ENCODE peak calls at places on chromosomes 13 and 19, in seven cellular contexts. V, C, I, Y, F, N and Q are unnamed samples.

GRCh38 chr13:22031702-22032286 is 360.9 kb downstream of the FGF9 start:
- DNase-seq in V (no peak), C (no peak), I (no peak), Y (no peak), F (no peak), N (no peak), Q (no peak)

GRCh38 chr19:31102674-31103073 is 246.6 kb downstream of the TSHZ3 start:
- DNase-seq in V (no peak), C (no peak), I (no peak), Y (no peak), F (no peak), N (no peak), Q (no peak)

GRCh38 chr13:97026759-97027555 is 32.7 kb upstream of the OXGR1 start:
- DNase-seq in V (no peak), C (no peak), I (no peak), Y (no peak), F (no peak), N (no peak), Q (no peak)

GRCh38 chr13:112603641-112604220 is 15.8 kb upstream of the TUBGCP3 start:
- DNase-seq in V (no peak), C (no peak), I (no peak), Y (no peak), F (no peak), N (no peak), Q (no peak)

GRCh38 chr19:38031423-38031770 is 124.4 kb downstream of the SIPA1L3 start:
- DNase-seq in V (no peak), C (no peak), I (no peak), Y (no peak), F (no peak), N (no peak), Q (no peak)

GRCh38 chr13:84896128-84896527 is 903.1 kb downstream of the SLITRK6 start:
- DNase-seq in V (peak), C (peak), I (peak), Y (peak), F (peak), N (peak), Q (peak)

GRCh38 chr13:35712907-35713685 is 236.6 kb upstream of the MAB21L1 start:
- DNase-seq in V (no peak), C (no peak), I (peak), Y (no peak), F (no peak), N (no peak), Q (no peak)

GRCh38 chr13:36074659-36075058 is 56.5 kb downstream of the DCLK1 start:
- DNase-seq in V (no peak), C (no peak), I (no peak), Y (no peak), F (no peak), N (no peak), Q (no peak)

GRCh38 chr13:83219832-83220231 is 662.4 kb downstream of the SLITRK1 start:
- DNase-seq in V (no peak), C (no peak), I (no peak), Y (no peak), F (no peak), N (no peak), Q (no peak)

GRCh38 chr13:108777421-108778420 is 148.3 kb downstream of the MYO16 start:
- DNase-seq in V (no peak), C (peak), I (no peak), Y (peak), F (no peak), N (no peak), Q (no peak)

GRCh38 chr19:15114153-15114540 is 6.9 kb downstream of the SYDE1 start:
- DNase-seq in V (no peak), C (no peak), I (peak), Y (no peak), F (no peak), N (no peak), Q (no peak)

GRCh38 chr19:9673912-9674668 is 810 bp downstream of the ZNF562 start:
- DNase-seq in V (no peak), C (peak), I (no peak), Y (peak), F (no peak), N (peak), Q (no peak)

GRCh38 chr13:108643646-108644353 is 14.4 kb downstream of the MYO16 start:
- DNase-seq in V (no peak), C (no peak), I (no peak), Y (no peak), F (no peak), N (no peak), Q (peak)

GRCh38 chr19:11203194-11204075 is 6.1 kb upstream of the KANK2 start:
- DNase-seq in V (peak), C (peak), I (peak), Y (no peak), F (peak), N (no peak), Q (no peak)

GRCh38 chr13:98927954-98928927 is 49.6 kb downstream of the DOCK9 start:
- DNase-seq in V (no peak), C (peak), I (peak), Y (no peak), F (no peak), N (no peak), Q (no peak)

GRCh38 chr19:55640043-55640576 is 692 bp upstream of the ZNF580 start:
- DNase-seq in V (peak), C (no peak), I (peak), Y (no peak), F (no peak), N (no peak), Q (peak)

GRCh38 chr13:109297628-109298027 is 488.8 kb downstream of the IRS2 start:
- DNase-seq in V (no peak), C (no peak), I (peak), Y (no peak), F (no peak), N (no peak), Q (no peak)

GRCh38 chr19:39831679-39832078 is 2.3 kb downstream of the DYRK1B start:
- DNase-seq in V (no peak), C (no peak), I (no peak), Y (no peak), F (no peak), N (no peak), Q (no peak)

GRCh38 chr13:51957377-51958216 is 53.7 kb downstream of the ATP7B start:
- DNase-seq in V (no peak), C (no peak), I (no peak), Y (no peak), F (no peak), N (peak), Q (no peak)

GRCh38 chr19:55654833-55655647 is at the start of gene U2AF2:
- DNase-seq in V (peak), C (peak), I (peak), Y (peak), F (peak), N (no peak), Q (peak)

DNA sequence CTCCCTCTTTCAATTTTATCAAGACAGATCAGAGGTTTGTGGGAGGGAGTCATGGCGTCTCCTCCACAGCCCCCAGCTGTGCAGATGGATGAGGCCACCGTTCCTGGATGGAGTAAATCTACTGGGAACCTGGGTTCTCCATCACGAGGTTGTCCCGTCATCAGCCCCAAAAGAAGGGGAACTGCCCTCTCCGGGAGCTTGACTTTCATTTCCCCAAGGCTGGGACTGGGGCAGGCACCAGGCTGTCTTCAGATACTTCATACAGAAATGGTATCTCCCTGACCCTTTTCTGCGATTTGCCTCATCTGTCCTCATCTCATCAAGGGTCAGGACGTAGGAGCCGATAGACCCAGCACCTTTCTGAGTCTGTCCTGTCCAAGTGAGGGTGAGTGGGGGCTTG is 9.8 kb downstream of the LILRB2 start:
- DNase-seq in V (no peak), C (no peak), I (no peak), Y (no peak), F (peak), N (no peak), Q (no peak)
- TF ChIP-seq JUND in V (no peak), C (no peak), I (no peak), Y (no peak), F (no peak), N (no peak), Q (no peak)

GRCh38 chr13:45362939-45363338 is 22.0 kb upstream of the TPT1 start:
- DNase-seq in V (peak), C (peak), I (no peak), Y (no peak), F (peak), N (no peak), Q (no peak)
- TF ChIP-seq JUND in V (no peak), C (no peak), I (no peak), Y (no peak), F (no peak), N (no peak), Q (no peak)

DNA sequence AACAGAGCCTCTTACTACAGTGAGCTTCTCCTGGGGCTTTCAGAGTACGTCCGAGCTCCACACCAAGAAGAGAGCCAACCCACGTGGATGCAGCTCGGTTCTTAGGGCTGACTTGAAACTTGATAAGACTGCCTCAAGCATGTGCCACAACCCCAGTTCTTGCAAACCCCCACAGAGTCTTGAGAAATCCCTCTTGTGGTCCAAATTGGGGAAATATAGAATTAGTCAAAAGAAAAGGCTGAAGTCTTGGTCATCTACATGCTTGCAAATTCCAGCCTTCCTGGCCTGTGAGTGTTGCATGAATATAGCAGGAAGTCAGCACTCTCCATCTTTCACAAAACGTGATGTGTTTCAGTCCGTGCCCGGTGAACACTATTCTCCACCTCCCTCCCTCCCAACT is 95.2 kb downstream of the GGACT start:
- DNase-seq in V (no peak), C (no peak), I (no peak), Y (no peak), F (no peak), N (no peak), Q (no peak)
- TF ChIP-seq JUND in V (no peak), C (no peak), I (no peak), Y (no peak), F (no peak), N (no peak), Q (no peak)

GRCh38 chr19:18002347-18002850 is 5.6 kb upstream of the ARRDC2 start:
- DNase-seq in V (no peak), C (no peak), I (peak), Y (no peak), F (no peak), N (no peak), Q (no peak)
- TF ChIP-seq JUND in V (no peak), C (no peak), I (no peak), Y (no peak), F (no peak), N (no peak), Q (no peak)

GRCh38 chr13:44435142-44435982 is 61.7 kb downstream of the SERP2 start:
- DNase-seq in V (peak), C (peak), I (peak), Y (peak), F (peak), N (peak), Q (peak)

GRCh38 chr13:44438234-44438579 is 64.6 kb downstream of the SERP2 start:
- DNase-seq in V (no peak), C (no peak), I (no peak), Y (no peak), F (no peak), N (no peak), Q (no peak)

GRCh38 chr13:44437356-44438233 is 64.0 kb downstream of the SERP2 start:
- DNase-seq in V (no peak), C (peak), I (no peak), Y (no peak), F (no peak), N (no peak), Q (no peak)

GRCh38 chr13:44434441-44435141 is 61.0 kb downstream of the SERP2 start:
- DNase-seq in V (no peak), C (no peak), I (no peak), Y (no peak), F (no peak), N (no peak), Q (no peak)

DNA sequence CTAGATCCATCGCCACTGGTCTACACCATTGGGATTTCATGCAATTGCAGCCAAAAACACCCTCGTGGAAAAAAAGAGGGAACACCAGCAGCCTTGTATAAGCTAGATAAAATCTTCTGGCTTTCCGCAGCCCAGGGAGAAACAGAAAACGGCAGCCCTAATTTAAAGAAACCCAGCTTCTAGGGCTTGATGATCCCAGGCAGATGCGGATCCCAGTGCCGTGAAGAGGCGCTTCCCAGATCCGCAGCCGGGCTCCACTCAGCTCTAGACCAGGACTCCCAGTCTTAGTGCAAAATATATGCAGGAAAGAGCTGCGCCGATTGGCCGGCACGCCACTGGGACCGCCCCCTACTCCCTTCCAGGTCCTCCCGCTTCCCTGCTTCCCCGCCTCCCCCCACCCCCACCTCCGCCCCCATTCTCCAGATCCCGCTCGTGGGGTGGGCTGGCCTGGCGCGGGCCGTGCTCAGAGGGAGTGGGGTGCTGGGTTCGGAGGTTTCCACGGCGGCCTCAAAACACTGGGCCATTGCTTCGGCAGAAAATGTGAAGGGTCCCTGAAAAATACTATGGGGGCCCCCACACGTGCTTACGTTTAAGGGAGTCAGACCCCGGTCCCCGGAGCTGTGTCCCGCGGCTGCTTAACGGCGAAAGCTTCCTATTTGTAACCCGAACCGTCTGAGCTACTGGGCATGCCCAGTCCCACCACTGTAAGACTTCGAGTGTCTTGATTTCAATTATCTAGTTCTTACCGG is 63.1 kb downstream of the SERP2 start:
- DNase-seq in V (peak), C (peak), I (peak), Y (peak), F (peak), N (no peak), Q (peak)
- TF ChIP-seq JUND in V (no peak), C (no peak), I (no peak), Y (no peak), F (no peak), N (no peak), Q (no peak)

GRCh38 chr19:12868540-12869112 is 12.6 kb downstream of the DNASE2 start:
- DNase-seq in V (peak), C (no peak), I (peak), Y (no peak), F (peak), N (no peak), Q (no peak)

GRCh38 chr19:12865746-12866415 is 15.4 kb downstream of the DNASE2 start:
- DNase-seq in V (no peak), C (no peak), I (no peak), Y (no peak), F (peak), N (no peak), Q (no peak)

GRCh38 chr19:12866416-12867119 is 14.7 kb downstream of the DNASE2 start:
- DNase-seq in V (peak), C (no peak), I (no peak), Y (no peak), F (peak), N (no peak), Q (no peak)

GRCh38 chr19:12864721-12865715 is 16.2 kb downstream of the DNASE2 start:
- DNase-seq in V (no peak), C (peak), I (no peak), Y (no peak), F (no peak), N (no peak), Q (peak)

DNA sequence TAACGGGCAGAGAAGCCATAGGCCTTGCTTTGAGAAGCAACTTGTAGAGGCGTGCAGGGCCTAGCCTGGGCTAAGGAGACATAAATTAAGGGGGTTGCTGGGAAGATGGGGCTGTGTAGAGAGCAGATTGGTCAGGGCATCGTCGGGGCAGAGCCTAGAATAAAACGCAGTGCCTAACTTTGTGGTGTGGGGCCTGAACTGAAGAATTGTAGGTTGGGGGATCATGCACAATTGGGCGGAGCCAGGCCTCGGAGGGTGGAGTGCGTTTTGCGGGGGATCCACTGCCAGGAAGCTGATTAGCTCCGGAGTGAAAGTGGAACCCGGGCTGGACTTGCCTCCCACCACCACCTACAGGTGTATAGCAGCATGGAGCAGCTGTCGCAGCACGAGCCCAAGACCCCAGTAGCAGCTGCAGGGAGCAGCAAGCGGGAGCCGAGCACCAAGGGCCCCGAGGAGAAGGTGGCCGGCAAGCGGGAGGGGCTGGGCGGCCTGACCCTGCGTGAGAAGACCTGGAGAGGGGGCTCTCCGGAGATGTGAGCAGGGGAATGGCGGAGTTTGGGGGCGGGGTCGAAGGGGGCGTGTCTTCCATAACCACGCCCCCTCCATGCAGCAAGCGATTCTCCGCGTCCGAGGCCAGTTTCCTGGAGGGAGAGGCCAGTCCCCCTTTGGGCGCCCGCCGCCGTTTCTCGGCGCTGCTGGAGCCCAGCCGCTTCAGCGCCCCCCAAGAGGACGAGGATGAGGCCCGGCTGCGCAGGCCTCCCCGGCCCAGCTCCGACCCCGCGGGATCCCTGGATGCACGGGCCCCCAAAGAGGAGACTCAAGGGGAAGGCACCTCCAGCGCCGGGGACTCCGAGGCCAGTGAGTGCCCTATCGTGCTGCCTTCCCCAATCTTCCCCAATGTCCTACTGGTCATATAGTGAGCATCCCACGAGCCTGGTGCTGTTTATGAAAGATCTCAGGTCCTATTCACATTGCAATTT is 13.8 kb downstream of the DNASE2 start:
- DNase-seq in V (peak), C (no peak), I (peak), Y (no peak), F (peak), N (peak), Q (no peak)
- TF ChIP-seq JUND in V (no peak), C (no peak), I (no peak), Y (no peak), F (no peak), N (no peak), Q (no peak)

GRCh38 chr19:44745386-44745831 is 3.1 kb upstream of the BCL3 start:
- DNase-seq in V (peak), C (no peak), I (no peak), Y (peak), F (no peak), N (no peak), Q (no peak)
- TF ChIP-seq JUND in V (no peak), C (no peak), I (no peak), Y (no peak), F (no peak), N (no peak), Q (no peak)

GRCh38 chr13:33441015-33441414 is 155.5 kb upstream of the STARD13 start:
- DNase-seq in V (no peak), C (peak), I (peak), Y (peak), F (no peak), N (no peak), Q (peak)
- TF ChIP-seq JUND in V (no peak), C (no peak), I (no peak), Y (no peak), F (no peak), N (no peak), Q (no peak)

DNA sequence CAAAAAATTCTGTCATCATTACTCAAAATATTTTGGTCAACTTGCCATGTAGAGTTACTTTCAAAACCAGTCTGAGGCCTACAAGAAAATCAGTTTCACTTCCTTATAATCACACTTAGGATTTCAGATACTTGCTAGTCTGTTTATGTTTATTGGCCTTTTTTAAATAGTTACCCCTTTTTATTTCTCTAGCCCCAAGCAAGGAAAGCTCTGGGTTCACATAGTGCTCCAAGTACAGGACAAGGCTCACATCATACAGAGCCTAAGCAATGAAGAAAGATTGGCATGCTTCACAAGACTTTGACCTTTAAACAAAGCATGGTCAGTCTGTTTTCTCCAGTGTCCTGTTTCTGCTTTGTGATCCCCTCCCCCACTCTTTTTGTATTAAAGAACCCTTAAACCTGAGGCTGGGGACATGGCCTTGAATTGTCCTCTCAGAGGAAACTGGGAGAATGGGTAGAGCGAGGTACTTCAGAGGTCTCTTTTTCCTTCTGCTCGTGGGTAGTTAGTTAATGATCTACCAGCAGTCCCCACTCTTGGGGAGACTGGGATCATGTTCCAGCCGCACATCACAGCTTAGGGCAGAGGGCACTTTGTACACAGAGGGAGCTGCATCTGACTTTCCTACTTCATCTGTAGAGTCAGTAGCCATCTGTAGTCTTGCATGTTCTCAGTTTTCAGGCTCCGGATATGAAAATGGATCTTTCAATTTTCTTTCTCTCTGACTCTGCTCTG is 30.6 kb downstream of the CEACAM1 start:
- DNase-seq in V (no peak), C (peak), I (no peak), Y (no peak), F (no peak), N (peak), Q (no peak)
- TF ChIP-seq JUND in V (no peak), C (no peak), I (no peak), Y (no peak), F (no peak), N (no peak), Q (no peak)

GRCh38 chr13:33971305-33971819 is 153.4 kb downstream of the RFC3 start:
- DNase-seq in V (no peak), C (no peak), I (no peak), Y (no peak), F (no peak), N (no peak), Q (no peak)

GRCh38 chr13:33978653-33979052 is 160.7 kb downstream of the RFC3 start:
- DNase-seq in V (no peak), C (no peak), I (no peak), Y (no peak), F (no peak), N (no peak), Q (no peak)

GRCh38 chr13:33973194-33973593 is 155.2 kb downstream of the RFC3 start:
- DNase-seq in V (no peak), C (no peak), I (no peak), Y (no peak), F (no peak), N (no peak), Q (no peak)

GRCh38 chr13:33976965-33977364 is 159.0 kb downstream of the RFC3 start:
- DNase-seq in V (no peak), C (peak), I (no peak), Y (no peak), F (no peak), N (no peak), Q (no peak)
- TF ChIP-seq JUND in V (no peak), C (no peak), I (no peak), Y (no peak), F (no peak), N (no peak), Q (no peak)